ENCODE peak calls at places on chromosomes 13 and 19, in seven cellular contexts. S is HCT116, Q is K562, N is H1, B is SK-N-SH, J is GM12878, Y is HepG2. I is an unnamed sample.

GRCh38 chr13:21060827-21061076 is 634 bp downstream of the LATS2 start:
- DNase-seq in N (no peak), Q (no peak), B (peak), J (no peak), Y (no peak), S (no peak), I (no peak)

GRCh38 chr19:4581381-4582111 is 22.1 kb upstream of the SEMA6B start:
- DNase-seq in N (no peak), Q (peak), B (peak), J (no peak), Y (no peak), S (no peak), I (peak)

GRCh38 chr13:94329277-94329676 is 150.2 kb downstream of the DCT start:
- DNase-seq in J (no peak), N (no peak), Y (no peak), S (no peak), B (no peak), Q (no peak), I (no peak)

GRCh38 chr13:31982124-31982523 is 49.5 kb upstream of the FRY start:
- DNase-seq in B (no peak), Q (no peak), N (no peak), Y (no peak), S (no peak), J (no peak), I (no peak)

GRCh38 chr19:50486823-50487515 is 10.3 kb upstream of the GARIN5A start:
- DNase-seq in Q (peak), B (peak), Y (peak), J (no peak), N (peak), S (peak), I (peak)

GRCh38 chr13:32734511-32734910 is 148.3 kb downstream of the PDS5B start:
- DNase-seq in J (no peak), B (no peak), Y (no peak), S (no peak), N (no peak), Q (no peak), I (no peak)

GRCh38 chr13:75869981-75870380 is 233.9 kb downstream of the LMO7 start:
- DNase-seq in S (no peak), N (no peak), B (no peak), J (no peak), Q (no peak), Y (no peak), I (no peak)

GRCh38 chr19:14113762-14114414 is 3.7 kb downstream of the PRKACA start:
- DNase-seq in Y (no peak), B (no peak), S (peak), Q (peak), N (no peak), J (no peak), I (peak)

GRCh38 chr13:94641432-94641941 is 39.8 kb downstream of the GPR180 start:
- DNase-seq in B (peak), J (no peak), N (no peak), S (no peak), Q (no peak), Y (no peak), I (no peak)

GRCh38 chr13:34046457-34046856 is 228.5 kb downstream of the RFC3 start:
- DNase-seq in S (no peak), N (no peak), B (no peak), J (no peak), Y (no peak), Q (no peak), I (no peak)
- TF ChIP-seq JUND in S (no peak), N (no peak), B (no peak), J (no peak), Y (no peak), Q (no peak), I (no peak)

GRCh38 chr13:91544723-91545122 is 146.3 kb downstream of the GPC5 start:
- DNase-seq in J (no peak), S (no peak), Q (no peak), B (no peak), Y (peak), N (peak), I (no peak)
- TF ChIP-seq JUND in J (no peak), S (no peak), Q (no peak), B (no peak), Y (no peak), N (no peak), I (no peak)

DNA sequence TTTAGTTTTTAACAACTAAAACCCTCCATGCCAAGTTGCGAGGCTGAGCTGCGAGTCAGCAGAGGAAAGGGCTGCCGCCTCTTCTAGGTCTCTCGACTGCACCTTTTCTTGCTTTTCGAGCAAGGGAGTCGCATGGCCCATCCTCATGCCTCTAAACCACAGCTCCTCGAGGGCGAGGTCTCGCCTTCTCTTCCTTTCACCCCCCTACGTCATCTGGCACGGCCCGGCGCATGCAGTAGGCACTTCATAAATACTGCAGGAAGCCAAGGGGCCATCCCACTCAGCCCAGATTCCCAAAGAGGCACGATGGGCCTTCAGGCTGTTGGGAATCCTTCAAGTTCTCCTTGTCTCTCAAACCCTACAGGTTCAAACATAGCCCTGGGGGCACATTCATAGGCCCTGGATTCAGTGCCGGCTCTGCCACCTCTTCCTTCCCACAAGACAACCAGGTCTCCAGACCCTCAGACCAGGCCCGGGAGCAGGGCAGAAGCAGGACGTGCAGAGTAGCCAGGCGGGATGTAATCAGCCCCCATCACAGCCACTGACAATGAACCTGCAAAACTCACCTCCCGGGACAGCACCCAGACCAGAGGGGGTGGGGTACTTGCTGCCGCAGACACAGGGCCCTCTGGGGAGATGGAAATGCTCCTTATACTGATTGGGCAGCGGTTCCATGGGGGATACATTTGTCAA is 41.7 kb downstream of the GGACT start:
- DNase-seq in Q (no peak), J (no peak), S (no peak), Y (no peak), B (peak), N (no peak), I (no peak)
- TF ChIP-seq JUND in Q (no peak), J (no peak), S (no peak), Y (no peak), B (no peak), N (no peak), I (no peak)

GRCh38 chr13:43835701-43836100 is 43.8 kb downstream of the CCDC122 start:
- DNase-seq in B (no peak), S (no peak), Y (no peak), J (no peak), Q (no peak), N (no peak), I (no peak)
- TF ChIP-seq JUND in B (no peak), S (no peak), Y (no peak), J (no peak), Q (no peak), N (no peak), I (no peak)

GRCh38 chr13:61024046-61024445 is 391.6 kb downstream of the PCDH20 start:
- DNase-seq in Y (no peak), S (no peak), J (no peak), Q (no peak), B (no peak), N (no peak), I (no peak)
- TF ChIP-seq JUND in Y (no peak), S (no peak), J (no peak), Q (no peak), B (no peak), N (no peak), I (no peak)

GRCh38 chr13:111219306-111219705 is 101.1 kb upstream of the TEX29 start:
- DNase-seq in B (no peak), J (no peak), N (no peak), Q (no peak), S (no peak), Y (no peak), I (no peak)

GRCh38 chr13:111215081-111216047 is 100.3 kb downstream of the ARHGEF7 start:
- DNase-seq in N (no peak), S (no peak), B (no peak), J (no peak), Y (no peak), Q (no peak), I (no peak)

GRCh38 chr13:111217661-111218060 is 102.6 kb downstream of the ARHGEF7 start:
- DNase-seq in S (no peak), B (no peak), J (no peak), Y (no peak), N (no peak), Q (no peak), I (no peak)

GRCh38 chr13:111216166-111216960 is 101.3 kb downstream of the ARHGEF7 start:
- DNase-seq in S (no peak), J (no peak), Y (peak), B (peak), Q (peak), N (no peak), I (peak)

GRCh38 chr13:111219950-111220349 is 100.5 kb upstream of the TEX29 start:
- DNase-seq in N (no peak), B (no peak), Y (no peak), J (no peak), S (no peak), Q (no peak), I (no peak)
- TF ChIP-seq JUND in N (no peak), B (no peak), Y (no peak), J (no peak), S (no peak), Q (no peak), I (no peak)

GRCh38 chr19:2013683-2013961 is 1.9 kb downstream of the BTBD2 start:
- DNase-seq in N (no peak), B (peak), S (no peak), Y (no peak), J (no peak), Q (no peak), I (no peak)
- TF ChIP-seq JUND in N (no peak), B (no peak), S (no peak), Y (no peak), J (no peak), Q (no peak), I (no peak)

GRCh38 chr13:98514268-98514667 is 62.6 kb downstream of the STK24 start:
- DNase-seq in N (no peak), B (no peak), S (no peak), J (no peak), Q (no peak), Y (no peak), I (no peak)
- TF ChIP-seq JUND in N (no peak), B (no peak), S (no peak), J (no peak), Q (no peak), Y (no peak), I (no peak)

GRCh38 chr19:56312337-56312736 is 2.3 kb downstream of the ZSCAN5A start:
- DNase-seq in Y (no peak), S (no peak), J (no peak), Q (no peak), B (no peak), N (no peak), I (no peak)

GRCh38 chr19:56312787-56313343 is 1.8 kb downstream of the ZSCAN5A start:
- DNase-seq in Q (no peak), B (no peak), N (no peak), J (no peak), S (no peak), Y (no peak), I (no peak)

GRCh38 chr19:56314584-56315075 is at the start of gene ZSCAN5A:
- DNase-seq in S (peak), J (peak), Y (peak), N (peak), Q (peak), B (peak), I (peak)

GRCh38 chr19:56315076-56315828 is 613 bp upstream of the ZSCAN5A start:
- DNase-seq in J (peak), S (peak), N (peak), B (peak), Y (peak), Q (peak), I (peak)

GRCh38 chr19:56314018-56314583 is 538 bp downstream of the ZSCAN5A start:
- DNase-seq in S (no peak), J (no peak), Y (peak), Q (no peak), B (no peak), N (peak), I (no peak)
- TF ChIP-seq JUND in S (no peak), J (no peak), Y (no peak), Q (no peak), B (no peak), N (no peak), I (no peak)

GRCh38 chr19:42480335-42481095 is 37.8 kb upstream of the CXCL17 start:
- DNase-seq in Q (no peak), B (no peak), N (no peak), Y (peak), J (no peak), S (no peak), I (peak)
- TF ChIP-seq JUND in Q (no peak), B (no peak), N (no peak), Y (peak), J (no peak), S (no peak), I (no peak)